ENCODE peak calls at places on chromosomes 1 and 21, in five cellular contexts. One of them, this sample, is unnamed.

GRCh38 chr1:11720033-11720376 is 15.9 kb upstream of the AGTRAP start:
- DNase-seq in foreskin fibroblast: no peak
- DNase-seq in AG09319: no peak
- DNase-seq in activated naive CD8-positive, alpha-beta T cell treated with anti-CD3 and anti-CD28 coated beads, Interleukin-2, amount 10 ng/mL, durations not matched to agents 7 days and 5 days: no peak
- DNase-seq in progenitor cell of endocrine pancreas: no peak
- DNase-seq in this sample: no peak

GRCh38 chr1:33080373-33080772 is 580 bp upstream of the AZIN2 start:
- DNase-seq in foreskin fibroblast: no peak
- DNase-seq in AG09319: no peak
- DNase-seq in activated naive CD8-positive, alpha-beta T cell treated with anti-CD3 and anti-CD28 coated beads, Interleukin-2, amount 10 ng/mL, durations not matched to agents 7 days and 5 days: no peak
- DNase-seq in progenitor cell of endocrine pancreas: no peak
- DNase-seq in this sample: no peak

GRCh38 chr1:161313554-161314200 is 504 bp upstream of the SDHC start:
- DNase-seq in foreskin fibroblast: no peak
- DNase-seq in AG09319: no peak
- DNase-seq in activated naive CD8-positive, alpha-beta T cell treated with anti-CD3 and anti-CD28 coated beads, Interleukin-2, amount 10 ng/mL, durations not matched to agents 7 days and 5 days: no peak
- DNase-seq in progenitor cell of endocrine pancreas: no peak
- DNase-seq in this sample: no peak

GRCh38 chr21:38380391-38381137 is 117.7 kb downstream of the ERG start:
- DNase-seq in foreskin fibroblast: no peak
- DNase-seq in AG09319: no peak
- DNase-seq in activated naive CD8-positive, alpha-beta T cell treated with anti-CD3 and anti-CD28 coated beads, Interleukin-2, amount 10 ng/mL, durations not matched to agents 7 days and 5 days: no peak
- DNase-seq in progenitor cell of endocrine pancreas: no peak
- DNase-seq in this sample: no peak

GRCh38 chr1:197604327-197604726 is 171.0 kb downstream of the DENND1B start:
- DNase-seq in foreskin fibroblast: no peak
- DNase-seq in AG09319: no peak
- DNase-seq in activated naive CD8-positive, alpha-beta T cell treated with anti-CD3 and anti-CD28 coated beads, Interleukin-2, amount 10 ng/mL, durations not matched to agents 7 days and 5 days: no peak
- DNase-seq in progenitor cell of endocrine pancreas: no peak
- DNase-seq in this sample: no peak

GRCh38 chr1:27659497-27660299 is 12.3 kb downstream of the IFI6 start:
- DNase-seq in foreskin fibroblast: peak; percentile 83
- DNase-seq in AG09319: no peak
- DNase-seq in activated naive CD8-positive, alpha-beta T cell treated with anti-CD3 and anti-CD28 coated beads, Interleukin-2, amount 10 ng/mL, durations not matched to agents 7 days and 5 days: peak; percentile 92
- DNase-seq in progenitor cell of endocrine pancreas: peak; percentile 81
- DNase-seq in this sample: peak; percentile 93

GRCh38 chr1:245894843-245895242 is 612.2 kb downstream of the SMYD3 start:
- DNase-seq in foreskin fibroblast: no peak
- DNase-seq in AG09319: no peak
- DNase-seq in activated naive CD8-positive, alpha-beta T cell treated with anti-CD3 and anti-CD28 coated beads, Interleukin-2, amount 10 ng/mL, durations not matched to agents 7 days and 5 days: no peak
- DNase-seq in progenitor cell of endocrine pancreas: no peak
- DNase-seq in this sample: no peak

GRCh38 chr1:6923955-6924890 is 139.0 kb downstream of the CAMTA1 start:
- DNase-seq in foreskin fibroblast: no peak
- DNase-seq in AG09319: no peak
- DNase-seq in activated naive CD8-positive, alpha-beta T cell treated with anti-CD3 and anti-CD28 coated beads, Interleukin-2, amount 10 ng/mL, durations not matched to agents 7 days and 5 days: no peak
- DNase-seq in progenitor cell of endocrine pancreas: no peak
- DNase-seq in this sample: peak; percentile 26

GRCh38 chr1:173436831-173437428 is 40.2 kb upstream of the PRDX6 start:
- DNase-seq in foreskin fibroblast: no peak
- DNase-seq in AG09319: no peak
- DNase-seq in activated naive CD8-positive, alpha-beta T cell treated with anti-CD3 and anti-CD28 coated beads, Interleukin-2, amount 10 ng/mL, durations not matched to agents 7 days and 5 days: no peak
- DNase-seq in progenitor cell of endocrine pancreas: no peak
- DNase-seq in this sample: no peak

GRCh38 chr1:40877681-40878080 is 15.5 kb upstream of the CITED4 start:
- DNase-seq in foreskin fibroblast: peak; percentile 96
- DNase-seq in AG09319: peak; percentile 49
- DNase-seq in activated naive CD8-positive, alpha-beta T cell treated with anti-CD3 and anti-CD28 coated beads, Interleukin-2, amount 10 ng/mL, durations not matched to agents 7 days and 5 days: no peak
- DNase-seq in progenitor cell of endocrine pancreas: no peak
- DNase-seq in this sample: no peak

GRCh38 chr1:45485949-45486348 is 5.0 kb downstream of the TESK2 start:
- DNase-seq in foreskin fibroblast: no peak
- DNase-seq in AG09319: no peak
- DNase-seq in activated naive CD8-positive, alpha-beta T cell treated with anti-CD3 and anti-CD28 coated beads, Interleukin-2, amount 10 ng/mL, durations not matched to agents 7 days and 5 days: no peak
- DNase-seq in progenitor cell of endocrine pancreas: no peak
- DNase-seq in this sample: no peak

GRCh38 chr1:2644171-2644570 is 11.4 kb upstream of the MMEL1 start:
- DNase-seq in foreskin fibroblast: no peak
- DNase-seq in AG09319: no peak
- DNase-seq in activated naive CD8-positive, alpha-beta T cell treated with anti-CD3 and anti-CD28 coated beads, Interleukin-2, amount 10 ng/mL, durations not matched to agents 7 days and 5 days: peak; percentile 31
- DNase-seq in progenitor cell of endocrine pancreas: no peak
- DNase-seq in this sample: no peak

GRCh38 chr1:75198761-75199160 is 64.6 kb downstream of the LHX8 start:
- DNase-seq in foreskin fibroblast: no peak
- DNase-seq in AG09319: peak; percentile 44
- DNase-seq in activated naive CD8-positive, alpha-beta T cell treated with anti-CD3 and anti-CD28 coated beads, Interleukin-2, amount 10 ng/mL, durations not matched to agents 7 days and 5 days: no peak
- DNase-seq in progenitor cell of endocrine pancreas: no peak
- DNase-seq in this sample: no peak

GRCh38 chr21:20730421-20730820 is 267.8 kb upstream of the NCAM2 start:
- DNase-seq in foreskin fibroblast: no peak
- DNase-seq in AG09319: no peak
- DNase-seq in activated naive CD8-positive, alpha-beta T cell treated with anti-CD3 and anti-CD28 coated beads, Interleukin-2, amount 10 ng/mL, durations not matched to agents 7 days and 5 days: no peak
- DNase-seq in progenitor cell of endocrine pancreas: no peak
- DNase-seq in this sample: no peak

GRCh38 chr21:41958886-41959563 is 5.2 kb upstream of the C2CD2 start:
- DNase-seq in foreskin fibroblast: no peak
- DNase-seq in AG09319: no peak
- DNase-seq in activated naive CD8-positive, alpha-beta T cell treated with anti-CD3 and anti-CD28 coated beads, Interleukin-2, amount 10 ng/mL, durations not matched to agents 7 days and 5 days: no peak
- DNase-seq in progenitor cell of endocrine pancreas: no peak
- DNase-seq in this sample: peak; percentile 53

GRCh38 chr1:64482128-64482527 is 12.2 kb downstream of the CACHD1 start:
- DNase-seq in foreskin fibroblast: no peak
- DNase-seq in AG09319: no peak
- DNase-seq in activated naive CD8-positive, alpha-beta T cell treated with anti-CD3 and anti-CD28 coated beads, Interleukin-2, amount 10 ng/mL, durations not matched to agents 7 days and 5 days: no peak
- DNase-seq in progenitor cell of endocrine pancreas: no peak
- DNase-seq in this sample: no peak

GRCh38 chr21:16195476-16195875 is 465.7 kb downstream of the USP25 start:
- DNase-seq in foreskin fibroblast: peak; percentile 44
- DNase-seq in AG09319: no peak
- DNase-seq in activated naive CD8-positive, alpha-beta T cell treated with anti-CD3 and anti-CD28 coated beads, Interleukin-2, amount 10 ng/mL, durations not matched to agents 7 days and 5 days: no peak
- DNase-seq in progenitor cell of endocrine pancreas: no peak
- DNase-seq in this sample: no peak

GRCh38 chr1:193229136-193229535 is 42.7 kb upstream of the B3GALT2 start:
- DNase-seq in foreskin fibroblast: peak; percentile 3
- DNase-seq in AG09319: no peak
- DNase-seq in activated naive CD8-positive, alpha-beta T cell treated with anti-CD3 and anti-CD28 coated beads, Interleukin-2, amount 10 ng/mL, durations not matched to agents 7 days and 5 days: no peak
- DNase-seq in progenitor cell of endocrine pancreas: no peak
- DNase-seq in this sample: no peak

GRCh38 chr1:21534674-21535378 is 25.6 kb downstream of the ALPL start:
- DNase-seq in foreskin fibroblast: no peak
- DNase-seq in AG09319: no peak
- DNase-seq in activated naive CD8-positive, alpha-beta T cell treated with anti-CD3 and anti-CD28 coated beads, Interleukin-2, amount 10 ng/mL, durations not matched to agents 7 days and 5 days: no peak
- DNase-seq in progenitor cell of endocrine pancreas: no peak
- DNase-seq in this sample: no peak